ENCODE peak calls at places on chromosomes 6 and 20, in eight cellular contexts. B is RPMI8226; T is activated CD4-positive, alpha-beta T cell treated with anti-CD3 and anti-CD28 coated beads, Interleukin-2, amount 50 U/mL, for 1 hour; P is fibroblast of mammary gland; A is HFF-Myc; H is HFFc6; U is glutamatergic neuron; D is iris pigment epithelial cell. O is an unnamed sample.

GRCh38 chr6:43386492-43386891 is 17.0 kb upstream of the ZNF318 start:
- DNase-seq in B (peak; percentile 40), T (no peak), P (peak; percentile 45), A (no peak), H (no peak), U (no peak), D (no peak), O (no peak)

GRCh38 chr6:29907637-29908340 is 34.5 kb upstream of the HLA-A start:
- DNase-seq in B (no peak), T (no peak), P (no peak), A (no peak), H (no peak), U (no peak), D (no peak), O (no peak)

GRCh38 chr6:80282913-80283554 is 176.6 kb downstream of the BCKDHB start:
- DNase-seq in B (no peak), T (no peak), P (no peak), A (no peak), H (no peak), U (no peak), D (peak; percentile 61), O (no peak)

GRCh38 chr20:57781901-57782300 is 72.1 kb upstream of the PMEPA1 start:
- DNase-seq in B (no peak), T (no peak), P (no peak), A (no peak), H (no peak), U (no peak), D (no peak), O (no peak)

GRCh38 chr20:41047279-41047974 is 18.8 kb downstream of the TOP1 start:
- DNase-seq in B (peak; percentile 59), T (no peak), P (no peak), A (no peak), H (no peak), U (no peak), D (no peak), O (peak; percentile 15)

GRCh38 chr20:15317546-15318242 is 980.3 kb upstream of the FLRT3 start:
- DNase-seq in B (no peak), T (no peak), P (no peak), A (no peak), H (no peak), U (no peak), D (no peak), O (no peak)

GRCh38 chr6:163491901-163492300 is 77.4 kb downstream of the QKI start:
- DNase-seq in B (no peak), T (no peak), P (no peak), A (no peak), H (no peak), U (no peak), D (no peak), O (no peak)

GRCh38 chr6:46788791-46789190 is 4.4 kb upstream of the MEP1A start:
- DNase-seq in B (no peak), T (no peak), P (no peak), A (no peak), H (no peak), U (no peak), D (no peak), O (no peak)

GRCh38 chr6:137112067-137112355 is 61.4 kb downstream of the IL22RA2 start:
- DNase-seq in B (no peak), T (no peak), P (peak; percentile 87), A (peak; percentile 5), H (peak; percentile 72), U (no peak), D (peak; percentile 78), O (peak; percentile 23)

GRCh38 chr6:33314515-33314942 is 651 bp upstream of the TAPBP start:
- DNase-seq in B (peak; percentile 70), T (peak; percentile 74), P (peak; percentile 88), A (peak; percentile 77), H (peak; percentile 77), U (no peak), D (peak; percentile 81), O (peak; percentile 79)

GRCh38 chr6:41651246-41651961 is 13.1 kb downstream of the MDFI start:
- DNase-seq in B (no peak), T (no peak), P (no peak), A (no peak), H (no peak), U (no peak), D (no peak), O (no peak)

GRCh38 chr6:125191916-125192609 is 38.5 kb downstream of the TPD52L1 start:
- DNase-seq in B (peak; percentile 56), T (peak; percentile 31), P (peak; percentile 89), A (peak; percentile 81), H (peak; percentile 85), U (peak; percentile 54), D (peak; percentile 93), O (peak; percentile 78)

GRCh38 chr20:51697119-51697826 is 70.9 kb downstream of the ATP9A start:
- DNase-seq in B (no peak), T (no peak), P (peak; percentile 15), A (no peak), H (peak; percentile 52), U (no peak), D (peak; percentile 41), O (no peak)

GRCh38 chr20:53574819-53575218 is 18.8 kb downstream of the ZNF217 start:
- DNase-seq in B (no peak), T (no peak), P (no peak), A (no peak), H (no peak), U (no peak), D (no peak), O (no peak)

GRCh38 chr6:148831064-148831463 is 84.2 kb downstream of the UST start:
- DNase-seq in B (peak; percentile 33), T (peak; percentile 31), P (no peak), A (no peak), H (no peak), U (no peak), D (no peak), O (no peak)

GRCh38 chr6:106903299-106903698 is 71.2 kb downstream of the CD24 start:
- DNase-seq in B (no peak), T (no peak), P (no peak), A (no peak), H (no peak), U (no peak), D (no peak), O (no peak)

GRCh38 chr20:1029980-1030379 is 27.9 kb upstream of the RSPO4 start:
- DNase-seq in B (no peak), T (no peak), P (no peak), A (no peak), H (no peak), U (no peak), D (no peak), O (no peak)

GRCh38 chr20:25624500-25624939 is 706 bp upstream of the NANP start:
- DNase-seq in B (no peak), T (no peak), P (peak; percentile 37), A (no peak), H (no peak), U (no peak), D (no peak), O (no peak)

GRCh38 chr20:34312024-34312460 is 8.9 kb upstream of the AHCY start:
- DNase-seq in B (no peak), T (no peak), P (no peak), A (no peak), H (no peak), U (no peak), D (no peak), O (no peak)

GRCh38 chr20:63911171-63911570 is 16.2 kb downstream of the DNAJC5 start:
- DNase-seq in B (no peak), T (no peak), P (peak; percentile 24), A (no peak), H (no peak), U (no peak), D (no peak), O (no peak)

GRCh38 chr6:37507082-37507481 is 7.4 kb upstream of the CCDC167 start:
- DNase-seq in B (no peak), T (no peak), P (no peak), A (no peak), H (no peak), U (no peak), D (no peak), O (no peak)

GRCh38 chr6:41723178-41723935 is 12.1 kb downstream of the TFEB start:
- DNase-seq in B (no peak), T (no peak), P (peak; percentile 88), A (no peak), H (peak; percentile 83), U (peak; percentile 31), D (peak; percentile 97), O (peak; percentile 64)

GRCh38 chr6:147643341-147644200 is 135.1 kb downstream of the SAMD5 start:
- DNase-seq in B (no peak), T (no peak), P (no peak), A (no peak), H (no peak), U (no peak), D (no peak), O (no peak)

GRCh38 chr6:17808609-17809008 is 101.9 kb upstream of the NUP153 start:
- DNase-seq in B (no peak), T (no peak), P (no peak), A (no peak), H (no peak), U (no peak), D (no peak), O (no peak)

GRCh38 chr20:48594533-48594932 is 233.3 kb downstream of the PREX1 start:
- DNase-seq in B (no peak), T (no peak), P (no peak), A (no peak), H (no peak), U (no peak), D (no peak), O (no peak)

GRCh38 chr6:150118642-150119041 is 24.2 kb upstream of the PPP1R14C start:
- DNase-seq in B (no peak), T (no peak), P (no peak), A (no peak), H (no peak), U (no peak), D (no peak), O (no peak)

GRCh38 chr6:112409311-112409710 is 62.2 kb downstream of the RFPL4B start:
- DNase-seq in B (no peak), T (no peak), P (no peak), A (no peak), H (no peak), U (no peak), D (peak; percentile 39), O (no peak)

GRCh38 chr6:25717856-25718740 is 36.4 kb upstream of the SLC17A4 start:
- DNase-seq in B (peak; percentile 58), T (no peak), P (peak; percentile 40), A (peak; percentile 19), H (peak; percentile 29), U (no peak), D (peak; percentile 27), O (peak; percentile 26)

GRCh38 chr6:43636312-43636667 is 650 bp downstream of the MAD2L1BP start:
- DNase-seq in B (peak; percentile 24), T (peak; percentile 3), P (peak; percentile 12), A (no peak), H (no peak), U (no peak), D (peak; percentile 30), O (no peak)

GRCh38 chr6:138161434-138162103 is at the start of gene ARFGEF3:
- DNase-seq in B (peak; percentile 73), T (peak; percentile 49), P (peak; percentile 14), A (no peak), H (no peak), U (peak; percentile 67), D (peak; percentile 34), O (peak; percentile 15)

GRCh38 chr6:166842607-166843006 is 113.7 kb downstream of the RNASET2 start:
- DNase-seq in B (no peak), T (no peak), P (no peak), A (no peak), H (no peak), U (no peak), D (no peak), O (no peak)

GRCh38 chr20:1875169-1875554 is 20.0 kb upstream of the SIRPA start:
- DNase-seq in B (no peak), T (no peak), P (no peak), A (no peak), H (no peak), U (no peak), D (no peak), O (no peak)

GRCh38 chr6:107402533-107402932 is 56.8 kb downstream of the PDSS2 start:
- DNase-seq in B (no peak), T (no peak), P (no peak), A (no peak), H (no peak), U (no peak), D (no peak), O (no peak)